ENCODE peak calls at places on chromosomes 5 and 9, in six cellular contexts. B, X, N, M, G and U are unnamed samples.

GRCh38 chr5:133321833-133322420 is 270.1 kb downstream of the HSPA4 start:
- DNase-seq in X (peak), N (no peak), B (no peak), G (no peak), M (no peak), U (no peak)

GRCh38 chr9:132465131-132465635 is 55.2 kb downstream of the CFAP77 start:
- DNase-seq in G (no peak), N (no peak), B (no peak), X (no peak), M (no peak), U (no peak)

GRCh38 chr9:121743441-121744001 is 92.1 kb downstream of the DAB2IP start:
- DNase-seq in N (peak), M (peak), G (peak), X (no peak), B (peak), U (no peak)

GRCh38 chr5:115573133-115573532 is 28.6 kb upstream of the FEM1C start:
- DNase-seq in B (no peak), X (no peak), M (no peak), G (no peak), N (no peak), U (no peak)

GRCh38 chr9:2359821-2360220 is 261.8 kb upstream of the VLDLR start:
- DNase-seq in G (no peak), M (no peak), B (no peak), N (no peak), X (no peak), U (no peak)

GRCh38 chr9:6680797-6681146 is 35.2 kb upstream of the GLDC start:
- DNase-seq in G (no peak), N (peak), X (peak), B (peak), M (peak), U (peak)

GRCh38 chr5:132253452-132254320 is 3.8 kb upstream of the PDLIM4 start:
- DNase-seq in N (no peak), X (no peak), G (no peak), M (peak), B (no peak), U (no peak)

GRCh38 chr9:35470894-35471293 is 19.0 kb upstream of the RUSC2 start:
- DNase-seq in N (no peak), B (no peak), M (peak), X (no peak), G (no peak), U (no peak)

GRCh38 chr9:111992523-111992922 is 95.9 kb downstream of the UGCG start:
- DNase-seq in N (no peak), X (no peak), G (no peak), M (no peak), B (no peak), U (no peak)

GRCh38 chr9:72476617-72477375 is 44.6 kb upstream of the TMC1 start:
- DNase-seq in N (peak), M (no peak), G (no peak), X (peak), B (no peak), U (no peak)

GRCh38 chr5:154368041-154368800 is 77.6 kb upstream of the SAP30L start:
- DNase-seq in B (no peak), M (no peak), X (no peak), G (peak), N (peak), U (peak)

GRCh38 chr5:84287964-84288363 is 96.7 kb downstream of the EDIL3 start:
- DNase-seq in M (no peak), X (no peak), N (no peak), G (peak), B (no peak), U (peak)

GRCh38 chr5:145389047-145389446 is 446.1 kb downstream of the PRELID2 start:
- DNase-seq in G (no peak), X (no peak), M (no peak), N (no peak), B (no peak), U (no peak)

GRCh38 chr5:1005904-1006655 is 2.5 kb upstream of the NKD2 start:
- DNase-seq in M (peak), B (peak), X (no peak), G (no peak), N (no peak), U (no peak)

GRCh38 chr9:111438576-111439235 is 45.5 kb downstream of the ECPAS start:
- DNase-seq in X (no peak), N (no peak), G (no peak), M (no peak), B (no peak), U (no peak)

GRCh38 chr5:122424211-122424610 is 112.2 kb downstream of the SNCAIP start:
- DNase-seq in X (no peak), B (no peak), M (no peak), G (no peak), N (no peak), U (no peak)

GRCh38 chr5:36575367-36575781 is 31.0 kb upstream of the SLC1A3 start:
- DNase-seq in M (no peak), N (no peak), B (no peak), X (no peak), G (no peak), U (peak)

GRCh38 chr5:129656952-129657351 is 90.9 kb upstream of the MINAR2 start:
- DNase-seq in B (no peak), X (no peak), N (no peak), G (no peak), M (no peak), U (no peak)

GRCh38 chr5:150778517-150779396 is at the start of gene SMIM3:
- DNase-seq in G (no peak), M (peak), X (peak), N (peak), B (peak), U (no peak)

GRCh38 chr5:1660511-1660910 is 136.8 kb upstream of the LPCAT1 start:
- DNase-seq in G (no peak), B (no peak), X (no peak), N (peak), M (no peak), U (no peak)

GRCh38 chr9:134618163-134618822 is 23.3 kb upstream of the COL5A1 start:
- DNase-seq in G (no peak), N (no peak), X (no peak), M (peak), B (no peak), U (no peak)

GRCh38 chr9:96766199-96766598 is 11.7 kb downstream of the ZNF510 start:
- DNase-seq in B (no peak), G (no peak), M (no peak), N (no peak), X (no peak), U (no peak)

GRCh38 chr5:157172408-157172807 is 6.3 kb upstream of the GARIN3 start:
- DNase-seq in X (peak), B (no peak), M (no peak), N (no peak), G (no peak), U (no peak)

GRCh38 chr9:134165357-134166315 is 1.3 kb upstream of the RNU6ATAC start:
- DNase-seq in G (no peak), B (no peak), M (no peak), X (peak), N (peak), U (no peak)

GRCh38 chr5:106545325-106545724 is 1125.4 kb downstream of the EFNA5 start:
- DNase-seq in N (no peak), G (no peak), X (no peak), M (no peak), B (no peak), U (no peak)

GRCh38 chr9:73714294-73714693 is 562.6 kb downstream of the ANXA1 start:
- DNase-seq in M (no peak), X (no peak), N (no peak), B (no peak), G (no peak), U (no peak)

GRCh38 chr5:505946-506555 is 18.2 kb downstream of the SLC9A3 start:
- DNase-seq in G (no peak), M (no peak), X (no peak), B (no peak), N (no peak), U (no peak)

GRCh38 chr5:34524123-34524522 is 132.0 kb upstream of the RAI14 start:
- DNase-seq in M (no peak), X (no peak), G (no peak), B (no peak), N (no peak), U (no peak)

GRCh38 chr5:68872088-68872842 is 221.5 kb upstream of the SLC30A5 start:
- DNase-seq in B (no peak), N (no peak), X (no peak), M (no peak), G (no peak), U (no peak)

GRCh38 chr9:137791947-137792346 is 85.6 kb upstream of the CACNA1B start:
- DNase-seq in M (no peak), N (no peak), G (no peak), B (no peak), X (no peak), U (no peak)

GRCh38 chr5:132017738-132018625 is 6.5 kb upstream of the ACSL6 start:
- DNase-seq in N (no peak), X (no peak), B (no peak), M (peak), G (no peak), U (no peak)

GRCh38 chr9:87517732-87518131 is 20.1 kb downstream of the DAPK1 start:
- DNase-seq in B (no peak), X (no peak), N (no peak), M (no peak), G (no peak), U (no peak)

GRCh38 chr9:73916016-73916673 is 581.0 kb upstream of the RORB start:
- DNase-seq in G (no peak), B (no peak), N (no peak), X (no peak), M (no peak), U (no peak)

GRCh38 chr5:90326995-90327394 is 82.6 kb downstream of the CETN3 start:
- DNase-seq in B (no peak), X (no peak), N (no peak), G (no peak), M (no peak), U (no peak)

GRCh38 chr9:137372693-137373610 is 50.0 kb downstream of the EXD3 start:
- DNase-seq in X (no peak), B (no peak), G (no peak), N (no peak), M (no peak), U (no peak)

GRCh38 chr5:31664566-31664965 is 25.6 kb downstream of the PDZD2 start:
- DNase-seq in N (no peak), G (no peak), X (no peak), M (no peak), B (no peak), U (no peak)

GRCh38 chr5:172796306-172796705 is 25.3 kb upstream of the DUSP1 start:
- DNase-seq in X (no peak), M (no peak), G (no peak), N (no peak), B (no peak), U (no peak)

GRCh38 chr5:74501674-74502478 is 138.7 kb downstream of the ENC1 start:
- DNase-seq in M (no peak), G (no peak), X (no peak), B (no peak), N (no peak), U (no peak)

GRCh38 chr5:171365351-171365750 is 22.3 kb upstream of the NPM1 start:
- DNase-seq in X (no peak), M (no peak), N (no peak), B (no peak), G (no peak), U (no peak)